ENCODE peak calls at places on chromosomes 13 and 19, in six cellular contexts. One of them, this sample, is unnamed.

GRCh38 chr13:34696296-34696695 is 245.8 kb upstream of the NBEA start:
- DNase-seq in stimulated activated CD8-positive, alpha-beta memory T cell treated with anti-CD3 and anti-CD28 coated beads, Interleukin-2, amount 100 ng/mL, for 1 hour: no peak
- DNase-seq in lower leg skin: no peak
- DNase-seq in heart right ventricle: no peak
- DNase-seq in SK-MEL-5: no peak
- DNase-seq in dermis blood vessel endothelial cell: no peak
- DNase-seq in this sample: no peak

GRCh38 chr13:98966019-98966418 is 11.8 kb downstream of the DOCK9 start:
- DNase-seq in SK-MEL-5: no peak
- DNase-seq in stimulated activated CD8-positive, alpha-beta memory T cell treated with anti-CD3 and anti-CD28 coated beads, Interleukin-2, amount 100 ng/mL, for 1 hour: no peak
- DNase-seq in lower leg skin: no peak
- DNase-seq in heart right ventricle: no peak
- DNase-seq in dermis blood vessel endothelial cell: no peak
- DNase-seq in this sample: no peak

GRCh38 chr13:21234537-21234936 is 58.1 kb downstream of the MRPL57 start:
- DNase-seq in lower leg skin: no peak
- DNase-seq in SK-MEL-5: no peak
- DNase-seq in heart right ventricle: peak
- DNase-seq in stimulated activated CD8-positive, alpha-beta memory T cell treated with anti-CD3 and anti-CD28 coated beads, Interleukin-2, amount 100 ng/mL, for 1 hour: no peak
- DNase-seq in dermis blood vessel endothelial cell: no peak
- DNase-seq in this sample: no peak

GRCh38 chr19:31541396-31541795 is 192.2 kb upstream of the TSHZ3 start:
- DNase-seq in dermis blood vessel endothelial cell: no peak
- DNase-seq in stimulated activated CD8-positive, alpha-beta memory T cell treated with anti-CD3 and anti-CD28 coated beads, Interleukin-2, amount 100 ng/mL, for 1 hour: no peak
- DNase-seq in SK-MEL-5: no peak
- DNase-seq in lower leg skin: no peak
- DNase-seq in heart right ventricle: no peak
- DNase-seq in this sample: no peak

GRCh38 chr19:49761625-49762311 is 1.3 kb downstream of the TSKS start:
- DNase-seq in dermis blood vessel endothelial cell: peak
- DNase-seq in SK-MEL-5: peak
- DNase-seq in lower leg skin: no peak
- DNase-seq in stimulated activated CD8-positive, alpha-beta memory T cell treated with anti-CD3 and anti-CD28 coated beads, Interleukin-2, amount 100 ng/mL, for 1 hour: no peak
- DNase-seq in heart right ventricle: peak
- DNase-seq in this sample: no peak

GRCh38 chr13:79528356-79528755 is 47.4 kb downstream of the NDFIP2 start:
- DNase-seq in stimulated activated CD8-positive, alpha-beta memory T cell treated with anti-CD3 and anti-CD28 coated beads, Interleukin-2, amount 100 ng/mL, for 1 hour: no peak
- DNase-seq in lower leg skin: no peak
- DNase-seq in SK-MEL-5: no peak
- DNase-seq in heart right ventricle: no peak
- DNase-seq in dermis blood vessel endothelial cell: no peak
- DNase-seq in this sample: no peak

GRCh38 chr19:44878119-44878865 is 12.8 kb upstream of the TOMM40 start:
- DNase-seq in heart right ventricle: no peak
- DNase-seq in lower leg skin: no peak
- DNase-seq in SK-MEL-5: no peak
- DNase-seq in dermis blood vessel endothelial cell: no peak
- DNase-seq in stimulated activated CD8-positive, alpha-beta memory T cell treated with anti-CD3 and anti-CD28 coated beads, Interleukin-2, amount 100 ng/mL, for 1 hour: no peak
- DNase-seq in this sample: no peak

GRCh38 chr19:42277821-42278809 is 9.1 kb downstream of the CIC start:
- DNase-seq in lower leg skin: no peak
- DNase-seq in dermis blood vessel endothelial cell: peak
- DNase-seq in stimulated activated CD8-positive, alpha-beta memory T cell treated with anti-CD3 and anti-CD28 coated beads, Interleukin-2, amount 100 ng/mL, for 1 hour: no peak
- DNase-seq in SK-MEL-5: no peak
- DNase-seq in heart right ventricle: peak
- DNase-seq in this sample: no peak

GRCh38 chr19:40416918-40417713 is 3.9 kb upstream of the PRX start:
- DNase-seq in heart right ventricle: peak
- DNase-seq in SK-MEL-5: no peak
- DNase-seq in stimulated activated CD8-positive, alpha-beta memory T cell treated with anti-CD3 and anti-CD28 coated beads, Interleukin-2, amount 100 ng/mL, for 1 hour: no peak
- DNase-seq in dermis blood vessel endothelial cell: peak
- DNase-seq in lower leg skin: no peak
- DNase-seq in this sample: no peak

GRCh38 chr13:30143671-30144400 is 163.5 kb downstream of the KATNAL1 start:
- DNase-seq in heart right ventricle: no peak
- DNase-seq in stimulated activated CD8-positive, alpha-beta memory T cell treated with anti-CD3 and anti-CD28 coated beads, Interleukin-2, amount 100 ng/mL, for 1 hour: no peak
- DNase-seq in lower leg skin: no peak
- DNase-seq in dermis blood vessel endothelial cell: no peak
- DNase-seq in SK-MEL-5: no peak
- DNase-seq in this sample: no peak

GRCh38 chr13:95438297-95438696 is 114.2 kb upstream of the CLDN10 start:
- DNase-seq in lower leg skin: no peak
- DNase-seq in heart right ventricle: no peak
- DNase-seq in SK-MEL-5: no peak
- DNase-seq in stimulated activated CD8-positive, alpha-beta memory T cell treated with anti-CD3 and anti-CD28 coated beads, Interleukin-2, amount 100 ng/mL, for 1 hour: no peak
- DNase-seq in dermis blood vessel endothelial cell: no peak
- DNase-seq in this sample: no peak

GRCh38 chr19:8241646-8242045 is 32.5 kb downstream of the CERS4 start:
- DNase-seq in heart right ventricle: no peak
- DNase-seq in SK-MEL-5: no peak
- DNase-seq in dermis blood vessel endothelial cell: no peak
- DNase-seq in lower leg skin: no peak
- DNase-seq in stimulated activated CD8-positive, alpha-beta memory T cell treated with anti-CD3 and anti-CD28 coated beads, Interleukin-2, amount 100 ng/mL, for 1 hour: no peak
- DNase-seq in this sample: no peak

GRCh38 chr19:31676271-31677004 is 327.2 kb upstream of the TSHZ3 start:
- DNase-seq in stimulated activated CD8-positive, alpha-beta memory T cell treated with anti-CD3 and anti-CD28 coated beads, Interleukin-2, amount 100 ng/mL, for 1 hour: no peak
- DNase-seq in SK-MEL-5: peak
- DNase-seq in heart right ventricle: no peak
- DNase-seq in dermis blood vessel endothelial cell: no peak
- DNase-seq in lower leg skin: no peak
- DNase-seq in this sample: no peak

This sample was measured in neural crest cell.